ENCODE peak calls at places on chromosomes 2 and 18, in ten cellular contexts. One of them, this sample, is unnamed.

GRCh38 chr18:27715751-27716150 is 461.2 kb downstream of the CDH2 start:
- DNase-seq in AG04450: no peak
- DNase-seq in breast epithelium: no peak
- DNase-seq in lung: no peak
- DNase-seq in hepatocyte: no peak
- DNase-seq in GM23248: peak; percentile 7
- DNase-seq in mammary epithelial cell: no peak
- DNase-seq in sigmoid colon: no peak
- DNase-seq in uterus: no peak
- DNase-seq in H1: no peak
- DNase-seq in this sample: no peak

GRCh38 chr2:222978850-222979249 is 73.1 kb upstream of the KCNE4 start:
- DNase-seq in AG04450: no peak
- DNase-seq in breast epithelium: no peak
- DNase-seq in lung: no peak
- DNase-seq in hepatocyte: no peak
- DNase-seq in GM23248: no peak
- DNase-seq in mammary epithelial cell: no peak
- DNase-seq in sigmoid colon: no peak
- DNase-seq in uterus: no peak
- DNase-seq in H1: no peak
- DNase-seq in this sample: no peak

GRCh38 chr2:239339726-239340654 is 60.8 kb downstream of the HDAC4 start:
- DNase-seq in AG04450: no peak
- DNase-seq in breast epithelium: no peak
- DNase-seq in lung: no peak
- DNase-seq in hepatocyte: no peak
- DNase-seq in GM23248: no peak
- DNase-seq in mammary epithelial cell: no peak
- DNase-seq in sigmoid colon: peak; percentile 64
- DNase-seq in uterus: no peak
- DNase-seq in H1: no peak
- DNase-seq in this sample: no peak

GRCh38 chr2:148718039-148718438 is 73.5 kb downstream of the EPC2 start:
- DNase-seq in AG04450: no peak
- DNase-seq in breast epithelium: no peak
- DNase-seq in lung: no peak
- DNase-seq in hepatocyte: no peak
- DNase-seq in GM23248: no peak
- DNase-seq in mammary epithelial cell: no peak
- DNase-seq in sigmoid colon: no peak
- DNase-seq in uterus: no peak
- DNase-seq in H1: no peak
- DNase-seq in this sample: no peak

GRCh38 chr2:219824996-219825395 is 197.6 kb downstream of the SLC4A3 start:
- DNase-seq in AG04450: no peak
- DNase-seq in breast epithelium: no peak
- DNase-seq in lung: no peak
- DNase-seq in hepatocyte: no peak
- DNase-seq in GM23248: no peak
- DNase-seq in mammary epithelial cell: no peak
- DNase-seq in sigmoid colon: no peak
- DNase-seq in uterus: no peak
- DNase-seq in H1: no peak
- DNase-seq in this sample: no peak

GRCh38 chr2:15579641-15580040 is 12.0 kb upstream of the DDX1 start:
- DNase-seq in AG04450: no peak
- DNase-seq in breast epithelium: no peak
- DNase-seq in lung: no peak
- DNase-seq in hepatocyte: no peak
- DNase-seq in GM23248: peak; percentile 25
- DNase-seq in mammary epithelial cell: no peak
- DNase-seq in sigmoid colon: no peak
- DNase-seq in uterus: no peak
- DNase-seq in H1: no peak
- DNase-seq in this sample: no peak

GRCh38 chr18:45879681-45880655 is 54.5 kb downstream of the SIGLEC15 start:
- DNase-seq in AG04450: peak; percentile 38
- DNase-seq in breast epithelium: peak; percentile 73
- DNase-seq in lung: peak; percentile 59
- DNase-seq in hepatocyte: peak; percentile 85
- DNase-seq in GM23248: peak; percentile 74
- DNase-seq in mammary epithelial cell: peak; percentile 50
- DNase-seq in sigmoid colon: peak; percentile 86
- DNase-seq in uterus: peak; percentile 65
- DNase-seq in H1: peak; percentile 71
- DNase-seq in this sample: no peak

GRCh38 chr2:239959059-239959971 is 65.8 kb downstream of the NDUFA10 start:
- DNase-seq in AG04450: no peak
- DNase-seq in breast epithelium: no peak
- DNase-seq in lung: no peak
- DNase-seq in hepatocyte: no peak
- DNase-seq in GM23248: peak; percentile 16
- DNase-seq in mammary epithelial cell: no peak
- DNase-seq in sigmoid colon: peak; percentile 68
- DNase-seq in uterus: no peak
- DNase-seq in H1: no peak
- DNase-seq in this sample: no peak

GRCh38 chr2:232286011-232286868 is 92.3 kb upstream of the ALPP start:
- DNase-seq in AG04450: no peak
- DNase-seq in breast epithelium: no peak
- DNase-seq in lung: no peak
- DNase-seq in hepatocyte: peak; percentile 16
- DNase-seq in GM23248: no peak
- DNase-seq in mammary epithelial cell: peak; percentile 78
- DNase-seq in sigmoid colon: no peak
- DNase-seq in uterus: no peak
- DNase-seq in H1: no peak
- DNase-seq in this sample: no peak

GRCh38 chr2:66447676-66448075 is 12.8 kb downstream of the MEIS1 start:
- DNase-seq in AG04450: no peak
- DNase-seq in breast epithelium: no peak
- DNase-seq in lung: no peak
- DNase-seq in hepatocyte: no peak
- DNase-seq in GM23248: peak; percentile 12
- DNase-seq in mammary epithelial cell: no peak
- DNase-seq in sigmoid colon: no peak
- DNase-seq in uterus: no peak
- DNase-seq in H1: no peak
- DNase-seq in this sample: no peak

GRCh38 chr2:4192119-4192518 is 488.7 kb downstream of the DCDC2C start:
- DNase-seq in AG04450: no peak
- DNase-seq in breast epithelium: no peak
- DNase-seq in lung: no peak
- DNase-seq in hepatocyte: no peak
- DNase-seq in GM23248: no peak
- DNase-seq in mammary epithelial cell: no peak
- DNase-seq in sigmoid colon: no peak
- DNase-seq in uterus: no peak
- DNase-seq in H1: no peak
- DNase-seq in this sample: no peak
- H3K9me3 ChIP-seq in AG04450: peaks cover 34% of the 10 kb centered on the region
- H3K9me3 ChIP-seq in breast epithelium: no peaks in the 10 kb centered on the region
- H3K9me3 ChIP-seq in lung: peaks cover 6% of the 10 kb centered on the region
- H3K9me3 ChIP-seq in hepatocyte: no peaks in the 10 kb centered on the region
- H3K9me3 ChIP-seq in GM23248: no peaks in the 10 kb centered on the region
- H3K9me3 ChIP-seq in mammary epithelial cell: peaks cover 24% of the 10 kb centered on the region
- H3K9me3 ChIP-seq in sigmoid colon: peaks cover 4% of the 10 kb centered on the region
- H3K9me3 ChIP-seq in uterus: no peaks in the 10 kb centered on the region
- H3K9me3 ChIP-seq in H1: peaks cover 21% of the 10 kb centered on the region
- H3K9me3 ChIP-seq in this sample: no peaks in the 10 kb centered on the region

GRCh38 chr2:52054824-52055223 is 1022.9 kb upstream of the NRXN1 start:
- DNase-seq in AG04450: no peak
- DNase-seq in breast epithelium: no peak
- DNase-seq in lung: no peak
- DNase-seq in hepatocyte: no peak
- DNase-seq in GM23248: no peak
- DNase-seq in mammary epithelial cell: no peak
- DNase-seq in sigmoid colon: no peak
- DNase-seq in uterus: no peak
- DNase-seq in H1: peak; percentile 1
- DNase-seq in this sample: no peak
- H3K9me3 ChIP-seq in AG04450: peaks cover 5% of the 10 kb centered on the region
- H3K9me3 ChIP-seq in breast epithelium: peaks cover 13% of the 10 kb centered on the region
- H3K9me3 ChIP-seq in lung: peaks cover 2% of the 10 kb centered on the region
- H3K9me3 ChIP-seq in hepatocyte: no peaks in the 10 kb centered on the region
- H3K9me3 ChIP-seq in GM23248: no peaks in the 10 kb centered on the region
- H3K9me3 ChIP-seq in mammary epithelial cell: no peaks in the 10 kb centered on the region
- H3K9me3 ChIP-seq in sigmoid colon: no peaks in the 10 kb centered on the region
- H3K9me3 ChIP-seq in uterus: no peaks in the 10 kb centered on the region
- H3K9me3 ChIP-seq in H1: peaks cover 11% of the 10 kb centered on the region
- H3K9me3 ChIP-seq in this sample: no peaks in the 10 kb centered on the region

GRCh38 chr2:112835553-112836535 is 735 bp downstream of the IL1B start:
- DNase-seq in AG04450: no peak
- DNase-seq in breast epithelium: no peak
- DNase-seq in lung: no peak
- DNase-seq in hepatocyte: no peak
- DNase-seq in GM23248: peak; percentile 26
- DNase-seq in mammary epithelial cell: no peak
- DNase-seq in sigmoid colon: no peak
- DNase-seq in uterus: no peak
- DNase-seq in H1: no peak
- DNase-seq in this sample: no peak
- H3K9me3 ChIP-seq in AG04450: no peaks in the 10 kb centered on the region
- H3K9me3 ChIP-seq in breast epithelium: no peaks in the 10 kb centered on the region
- H3K9me3 ChIP-seq in lung: no peaks in the 10 kb centered on the region
- H3K9me3 ChIP-seq in hepatocyte: no peaks in the 10 kb centered on the region
- H3K9me3 ChIP-seq in GM23248: no peaks in the 10 kb centered on the region
- H3K9me3 ChIP-seq in mammary epithelial cell: no peaks in the 10 kb centered on the region
- H3K9me3 ChIP-seq in sigmoid colon: no peaks in the 10 kb centered on the region
- H3K9me3 ChIP-seq in uterus: no peaks in the 10 kb centered on the region
- H3K9me3 ChIP-seq in H1: no peaks in the 10 kb centered on the region
- H3K9me3 ChIP-seq in this sample: no peaks in the 10 kb centered on the region

GRCh38 chr18:58144106-58144505 is 100.1 kb downstream of the NEDD4L start:
- DNase-seq in AG04450: no peak
- DNase-seq in breast epithelium: no peak
- DNase-seq in lung: no peak
- DNase-seq in hepatocyte: no peak
- DNase-seq in GM23248: no peak
- DNase-seq in mammary epithelial cell: no peak
- DNase-seq in sigmoid colon: no peak
- DNase-seq in uterus: no peak
- DNase-seq in H1: no peak
- DNase-seq in this sample: no peak
- H3K9me3 ChIP-seq in AG04450: peaks cover 3% of the 10 kb centered on the region
- H3K9me3 ChIP-seq in breast epithelium: no peaks in the 10 kb centered on the region
- H3K9me3 ChIP-seq in lung: peaks cover 3% of the 10 kb centered on the region
- H3K9me3 ChIP-seq in hepatocyte: no peaks in the 10 kb centered on the region
- H3K9me3 ChIP-seq in GM23248: no peaks in the 10 kb centered on the region
- H3K9me3 ChIP-seq in mammary epithelial cell: no peaks in the 10 kb centered on the region
- H3K9me3 ChIP-seq in sigmoid colon: no peaks in the 10 kb centered on the region
- H3K9me3 ChIP-seq in uterus: no peaks in the 10 kb centered on the region
- H3K9me3 ChIP-seq in H1: no peaks in the 10 kb centered on the region
- H3K9me3 ChIP-seq in this sample: no peaks in the 10 kb centered on the region

GRCh38 chr18:2818281-2818680 is 28.5 kb upstream of the EMILIN2 start:
- DNase-seq in AG04450: no peak
- DNase-seq in breast epithelium: no peak
- DNase-seq in lung: no peak
- DNase-seq in hepatocyte: no peak
- DNase-seq in GM23248: no peak
- DNase-seq in mammary epithelial cell: no peak
- DNase-seq in sigmoid colon: no peak
- DNase-seq in uterus: no peak
- DNase-seq in H1: no peak
- DNase-seq in this sample: no peak

GRCh38 chr18:2811416-2811815 is 35.4 kb upstream of the EMILIN2 start:
- DNase-seq in AG04450: no peak
- DNase-seq in breast epithelium: no peak
- DNase-seq in lung: no peak
- DNase-seq in hepatocyte: no peak
- DNase-seq in GM23248: no peak
- DNase-seq in mammary epithelial cell: no peak
- DNase-seq in sigmoid colon: no peak
- DNase-seq in uterus: no peak
- DNase-seq in H1: no peak
- DNase-seq in this sample: no peak

GRCh38 chr18:2814928-2815327 is 31.9 kb upstream of the EMILIN2 start:
- DNase-seq in AG04450: no peak
- DNase-seq in breast epithelium: no peak
- DNase-seq in lung: no peak
- DNase-seq in hepatocyte: no peak
- DNase-seq in GM23248: no peak
- DNase-seq in mammary epithelial cell: no peak
- DNase-seq in sigmoid colon: no peak
- DNase-seq in uterus: no peak
- DNase-seq in H1: no peak
- DNase-seq in this sample: no peak
- H3K9me3 ChIP-seq in AG04450: no peaks in the 10 kb centered on the region
- H3K9me3 ChIP-seq in breast epithelium: peaks cover 29% of the 10 kb centered on the region
- H3K9me3 ChIP-seq in lung: peaks cover 2% of the 10 kb centered on the region
- H3K9me3 ChIP-seq in hepatocyte: no peaks in the 10 kb centered on the region
- H3K9me3 ChIP-seq in GM23248: no peaks in the 10 kb centered on the region
- H3K9me3 ChIP-seq in mammary epithelial cell: no peaks in the 10 kb centered on the region
- H3K9me3 ChIP-seq in sigmoid colon: no peaks in the 10 kb centered on the region
- H3K9me3 ChIP-seq in uterus: no peaks in the 10 kb centered on the region
- H3K9me3 ChIP-seq in H1: no peaks in the 10 kb centered on the region
- H3K9me3 ChIP-seq in this sample: peaks cover 12% of the 10 kb centered on the region

GRCh38 chr2:228602277-228602676 is 420.8 kb upstream of the SPHKAP start:
- DNase-seq in AG04450: no peak
- DNase-seq in breast epithelium: no peak
- DNase-seq in lung: no peak
- DNase-seq in hepatocyte: no peak
- DNase-seq in GM23248: peak; percentile 36
- DNase-seq in mammary epithelial cell: no peak
- DNase-seq in sigmoid colon: no peak
- DNase-seq in uterus: no peak
- DNase-seq in H1: no peak
- DNase-seq in this sample: no peak
- H3K9me3 ChIP-seq in AG04450: no peaks in the 10 kb centered on the region
- H3K9me3 ChIP-seq in breast epithelium: no peaks in the 10 kb centered on the region
- H3K9me3 ChIP-seq in lung: no peaks in the 10 kb centered on the region
- H3K9me3 ChIP-seq in hepatocyte: no peaks in the 10 kb centered on the region
- H3K9me3 ChIP-seq in GM23248: no peaks in the 10 kb centered on the region
- H3K9me3 ChIP-seq in mammary epithelial cell: no peaks in the 10 kb centered on the region
- H3K9me3 ChIP-seq in sigmoid colon: no peaks in the 10 kb centered on the region
- H3K9me3 ChIP-seq in uterus: no peaks in the 10 kb centered on the region
- H3K9me3 ChIP-seq in H1: no peaks in the 10 kb centered on the region
- H3K9me3 ChIP-seq in this sample: no peaks in the 10 kb centered on the region

GRCh38 chr2:94753466-94753998 is 117.7 kb upstream of the TEKT4 start:
- DNase-seq in AG04450: no peak
- DNase-seq in breast epithelium: no peak
- DNase-seq in lung: no peak
- DNase-seq in hepatocyte: no peak
- DNase-seq in GM23248: no peak
- DNase-seq in mammary epithelial cell: no peak
- DNase-seq in sigmoid colon: no peak
- DNase-seq in uterus: no peak
- DNase-seq in H1: no peak
- DNase-seq in this sample: no peak
- H3K9me3 ChIP-seq in AG04450: peaks cover 27% of the 10 kb centered on the region
- H3K9me3 ChIP-seq in breast epithelium: no peaks in the 10 kb centered on the region
- H3K9me3 ChIP-seq in lung: no peaks in the 10 kb centered on the region
- H3K9me3 ChIP-seq in hepatocyte: no peaks in the 10 kb centered on the region
- H3K9me3 ChIP-seq in GM23248: no peaks in the 10 kb centered on the region
- H3K9me3 ChIP-seq in mammary epithelial cell: no peaks in the 10 kb centered on the region
- H3K9me3 ChIP-seq in sigmoid colon: no peaks in the 10 kb centered on the region
- H3K9me3 ChIP-seq in uterus: no peaks in the 10 kb centered on the region
- H3K9me3 ChIP-seq in H1: peaks cover 69% of the 10 kb centered on the region
- H3K9me3 ChIP-seq in this sample: no peaks in the 10 kb centered on the region